ENCODE peak calls at places on chromosome 18, in ten cellular contexts. T is SK-N-SH, M is transverse colon, G is sigmoid colon, W is breast epithelium, D is HepG2, B is HL-60, R is GM23338, E is HCT116, K is stomach. A is an unnamed sample.

GRCh38 chr18:9608298-9608697 is 6.1 kb downstream of the PPP4R1 start:
- DNase-seq in E (no peak), G (no peak), R (no peak), D (no peak), M (no peak), K (no peak), T (no peak), B (no peak), W (no peak), A (no peak)

GRCh38 chr18:63553117-63553516 is 10.9 kb downstream of the SERPINB12 start:
- DNase-seq in R (no peak), B (peak; percentile 81), D (no peak), T (no peak), M (no peak), E (peak; percentile 15), G (no peak), W (no peak), K (no peak), A (no peak)

GRCh38 chr18:63236990-63237389 is 82.6 kb downstream of the BCL2 start:
- DNase-seq in E (no peak), W (no peak), M (peak; percentile 35), G (no peak), B (peak; percentile 83), T (no peak), K (no peak), R (peak; percentile 19), D (no peak), A (peak; percentile 76)

GRCh38 chr18:10523544-10523943 is 2.3 kb upstream of the NAPG start:
- DNase-seq in K (no peak), B (no peak), T (no peak), M (no peak), W (no peak), E (no peak), R (peak; percentile 32), G (no peak), D (no peak), A (no peak)

GRCh38 chr18:37450434-37451133 is 115.0 kb downstream of the CELF4 start:
- DNase-seq in E (no peak), T (peak; percentile 81), B (no peak), K (no peak), D (no peak), G (peak; percentile 71), R (peak; percentile 89), M (no peak), W (no peak), A (no peak)

GRCh38 chr18:9321017-9321452 is 13.5 kb upstream of the TWSG1 start:
- DNase-seq in R (no peak), K (no peak), B (no peak), M (no peak), D (no peak), W (no peak), E (no peak), G (no peak), T (no peak), A (no peak)

GRCh38 chr18:23126352-23127056 is 8.8 kb upstream of the CABLES1 start:
- DNase-seq in W (peak; percentile 15), G (no peak), M (peak; percentile 49), E (no peak), T (no peak), B (no peak), K (no peak), R (no peak), D (no peak), A (no peak)

GRCh38 chr18:42268186-42268725 is 313.2 kb downstream of the PIK3C3 start:
- DNase-seq in R (no peak), B (no peak), W (no peak), T (no peak), K (no peak), D (no peak), G (no peak), E (no peak), M (no peak), A (no peak)

GRCh38 chr18:28175047-28175929 is 1.6 kb downstream of the CDH2 start:
- DNase-seq in E (no peak), M (no peak), K (peak; percentile 36), G (peak; percentile 60), W (no peak), R (peak; percentile 67), T (peak; percentile 71), B (no peak), D (peak; percentile 74), A (peak; percentile 78)

GRCh38 chr18:29096380-29096779 is 919.5 kb upstream of the CDH2 start:
- DNase-seq in T (no peak), M (no peak), E (no peak), D (no peak), W (no peak), K (no peak), G (no peak), B (peak; percentile 45), R (no peak), A (peak; percentile 10)

GRCh38 chr18:47829831-47830230 is 100.6 kb downstream of the SMAD2 start:
- DNase-seq in M (no peak), T (no peak), D (no peak), R (no peak), G (no peak), E (no peak), K (no peak), B (no peak), W (no peak), A (no peak)

GRCh38 chr18:68960355-68960754 is 162.5 kb downstream of the CCDC102B start:
- DNase-seq in G (no peak), E (no peak), B (no peak), T (no peak), M (no peak), R (no peak), W (no peak), D (no peak), K (no peak), A (no peak)

GRCh38 chr18:63907649-63908048 is at the start of gene SERPINB10:
- DNase-seq in R (no peak), E (no peak), W (no peak), G (no peak), T (no peak), K (no peak), D (no peak), B (no peak), M (no peak), A (no peak)

GRCh38 chr18:75249672-75250470 is 39.3 kb downstream of the TSHZ1 start:
- DNase-seq in R (no peak), M (no peak), B (peak; percentile 68), G (no peak), T (no peak), E (no peak), W (no peak), K (no peak), D (no peak), A (no peak)

GRCh38 chr18:76822510-76823165 is at the start of gene ZNF236:
- DNase-seq in T (peak; percentile 96), W (peak; percentile 74), K (peak; percentile 80), M (peak; percentile 79), G (peak; percentile 87), D (peak; percentile 35), R (peak; percentile 82), B (peak; percentile 73), E (no peak), A (peak; percentile 94)

GRCh38 chr18:62331581-62332436 is 6.7 kb downstream of the TNFRSF11A start:
- DNase-seq in T (no peak), K (peak; percentile 33), E (no peak), G (peak; percentile 78), D (no peak), B (no peak), M (no peak), R (no peak), W (no peak), A (peak; percentile 50)

DNA sequence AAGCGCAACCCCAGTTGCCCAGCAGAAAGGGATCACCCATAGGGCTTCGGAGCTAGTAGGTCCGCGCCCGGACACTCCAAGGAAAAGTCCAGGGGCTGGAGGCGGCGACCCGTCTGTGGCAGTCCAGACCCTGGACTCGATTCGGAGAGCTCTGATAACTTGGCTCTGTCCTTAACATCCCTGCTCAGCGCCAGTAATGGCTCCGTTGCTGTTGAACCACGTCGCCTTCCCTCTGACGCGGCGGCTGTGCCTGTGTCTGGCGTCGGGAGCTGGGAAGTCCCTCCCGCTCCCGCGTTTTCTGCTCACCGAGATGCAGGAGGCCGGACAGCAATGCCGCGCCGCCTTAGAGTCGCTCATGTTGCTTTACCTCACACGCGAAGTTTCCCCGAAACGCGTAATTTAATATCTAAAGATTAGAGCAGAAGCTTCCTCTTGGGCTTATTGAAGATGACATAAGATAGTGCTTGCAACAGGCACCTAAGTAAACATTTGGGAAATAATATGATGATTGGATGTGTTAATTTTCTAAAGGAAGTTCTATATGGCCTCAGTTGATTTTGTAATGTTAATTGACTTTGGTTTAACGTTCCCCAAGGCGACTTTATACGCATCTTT is 1.3 kb upstream of the ZBTB14 start:
- DNase-seq in B (peak; percentile 87), R (peak; percentile 94), E (peak; percentile 55), D (peak; percentile 43), G (peak; percentile 92), K (peak; percentile 82), W (peak; percentile 82), M (peak; percentile 82), T (peak; percentile 72), A (peak; percentile 93)
- TF ChIP-seq POLR2AphosphoS5 in B (peak; percentile 59), R (peak; percentile 37), E (no peak), D (peak; percentile 18), G (peak; percentile 89), K (peak; percentile 64), W (peak; percentile 57), M (peak; percentile 63), T (no peak), A (peak; percentile 77)

GRCh38 chr18:57409650-57410049 is 25.5 kb upstream of the ONECUT2 start:
- DNase-seq in R (no peak), K (no peak), T (no peak), E (no peak), W (no peak), B (no peak), G (no peak), D (no peak), M (no peak), A (no peak)
- H3K4me3 ChIP-seq in R (no peak overlapping the region), K (no peak overlapping the region), T (no peak overlapping the region), E (no peak overlapping the region), W (no peak overlapping the region), B (no peak overlapping the region), G (no peak overlapping the region), D (no peak overlapping the region), M (no peak overlapping the region), A (no peak overlapping the region)

GRCh38 chr18:79251021-79251420 is 144.7 kb upstream of the NFATC1 start:
- DNase-seq in M (no peak), E (no peak), B (no peak), R (no peak), K (no peak), W (no peak), G (no peak), T (no peak), D (no peak), A (no peak)
- TF ChIP-seq POLR2AphosphoS5 in M (no peak), E (no peak), B (no peak), R (no peak), K (no peak), W (no peak), G (no peak), T (no peak), D (no peak), A (no peak)

DNA sequence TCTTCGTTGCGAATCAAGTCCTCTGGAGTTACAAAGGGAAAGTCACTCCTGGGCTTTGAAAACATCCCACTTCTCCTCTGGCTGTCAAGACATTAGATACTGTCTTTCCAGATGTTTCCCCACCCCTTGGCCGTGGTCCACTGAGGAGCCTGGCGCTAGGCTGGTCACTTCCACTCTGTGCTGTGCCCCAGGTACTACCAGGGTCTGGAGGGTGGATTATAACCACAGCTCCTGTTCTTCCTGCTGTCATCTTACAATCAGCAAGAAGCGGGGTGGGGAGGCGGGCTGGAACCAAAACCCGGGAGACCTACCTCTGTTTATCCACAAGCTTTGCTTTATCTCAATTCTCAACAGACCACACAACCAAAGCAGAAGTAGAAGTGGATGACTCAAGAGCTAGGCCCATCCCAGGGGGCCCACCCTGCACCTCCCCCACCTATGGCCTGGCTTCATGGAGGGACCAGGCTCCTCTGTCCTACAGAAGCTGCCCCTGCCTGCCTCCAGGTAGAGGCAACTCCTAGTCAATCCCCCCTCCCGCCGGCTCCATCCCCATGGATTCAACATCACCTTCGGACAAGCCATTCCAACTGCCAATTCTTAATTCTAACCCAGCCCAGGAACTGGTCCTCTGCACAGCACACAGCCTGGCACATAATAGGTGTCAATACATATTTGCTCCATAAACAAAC is 17.8 kb downstream of the SMAD7 start:
- DNase-seq in K (no peak), E (no peak), T (no peak), B (peak; percentile 89), G (no peak), W (no peak), M (no peak), D (no peak), R (no peak), A (no peak)
- H3K4me3 ChIP-seq in K (peak overlapping the region; percentile 4), E (no peak overlapping the region), T (no peak overlapping the region), B (no peak overlapping the region), G (no peak overlapping the region), W (no peak overlapping the region), M (no peak overlapping the region), D (no peak overlapping the region), R (peak overlapping the region; percentile 17), A (no peak overlapping the region)

A was measured in spleen.